ENCODE peak calls at places on chromosomes 2 and 18, in nine cellular contexts. One of them, this sample, is unnamed.

GRCh38 chr18:31369478-31369877 is 7.1 kb upstream of the DSG4 start:
- DNase-seq in GM10248: no peak
- DNase-seq in A549: no peak
- DNase-seq in uterus: no peak
- DNase-seq in astrocyte of the spinal cord: no peak
- DNase-seq in HFFc6: no peak
- DNase-seq in glutamatergic neuron: no peak
- DNase-seq in Peyer's patch: no peak
- DNase-seq in cardiac muscle cell: no peak
- DNase-seq in this sample: no peak

GRCh38 chr18:13159579-13159978 is 59.0 kb upstream of the LDLRAD4 start:
- DNase-seq in GM10248: peak
- DNase-seq in A549: peak
- DNase-seq in uterus: no peak
- DNase-seq in astrocyte of the spinal cord: peak
- DNase-seq in HFFc6: peak
- DNase-seq in glutamatergic neuron: no peak
- DNase-seq in Peyer's patch: no peak
- DNase-seq in cardiac muscle cell: peak
- DNase-seq in this sample: peak

GRCh38 chr18:31225668-31226067 is 63.0 kb upstream of the DSC1 start:
- DNase-seq in GM10248: no peak
- DNase-seq in A549: no peak
- DNase-seq in uterus: no peak
- DNase-seq in astrocyte of the spinal cord: peak
- DNase-seq in HFFc6: no peak
- DNase-seq in glutamatergic neuron: no peak
- DNase-seq in Peyer's patch: no peak
- DNase-seq in cardiac muscle cell: peak
- DNase-seq in this sample: no peak

GRCh38 chr2:218405365-218406208 is 5.9 kb downstream of the CTDSP1 start:
- DNase-seq in GM10248: no peak
- DNase-seq in A549: no peak
- DNase-seq in uterus: peak
- DNase-seq in astrocyte of the spinal cord: no peak
- DNase-seq in HFFc6: no peak
- DNase-seq in glutamatergic neuron: no peak
- DNase-seq in Peyer's patch: peak
- DNase-seq in cardiac muscle cell: peak
- DNase-seq in this sample: peak

GRCh38 chr2:176251928-176252327 is 17.3 kb upstream of the MTX2 start:
- DNase-seq in GM10248: no peak
- DNase-seq in A549: no peak
- DNase-seq in uterus: no peak
- DNase-seq in astrocyte of the spinal cord: no peak
- DNase-seq in HFFc6: no peak
- DNase-seq in glutamatergic neuron: no peak
- DNase-seq in Peyer's patch: no peak
- DNase-seq in cardiac muscle cell: no peak
- DNase-seq in this sample: no peak

GRCh38 chr18:12868576-12868975 is 15.5 kb downstream of the PTPN2 start:
- DNase-seq in GM10248: no peak
- DNase-seq in A549: no peak
- DNase-seq in uterus: no peak
- DNase-seq in astrocyte of the spinal cord: no peak
- DNase-seq in HFFc6: no peak
- DNase-seq in glutamatergic neuron: no peak
- DNase-seq in Peyer's patch: no peak
- DNase-seq in cardiac muscle cell: no peak
- DNase-seq in this sample: no peak

GRCh38 chr2:144550916-144551315 is 31.0 kb upstream of the ZEB2 start:
- DNase-seq in GM10248: no peak
- DNase-seq in A549: no peak
- DNase-seq in uterus: no peak
- DNase-seq in astrocyte of the spinal cord: no peak
- DNase-seq in HFFc6: peak
- DNase-seq in glutamatergic neuron: no peak
- DNase-seq in Peyer's patch: no peak
- DNase-seq in cardiac muscle cell: no peak
- DNase-seq in this sample: no peak

GRCh38 chr2:219508933-219509779 is 5.1 kb upstream of the ASIC4 start:
- DNase-seq in GM10248: no peak
- DNase-seq in A549: no peak
- DNase-seq in uterus: no peak
- DNase-seq in astrocyte of the spinal cord: no peak
- DNase-seq in HFFc6: no peak
- DNase-seq in glutamatergic neuron: no peak
- DNase-seq in Peyer's patch: no peak
- DNase-seq in cardiac muscle cell: no peak
- DNase-seq in this sample: no peak

GRCh38 chr2:200617089-200618050 is 31.6 kb downstream of the AOX1 start:
- DNase-seq in GM10248: no peak
- DNase-seq in A549: no peak
- DNase-seq in uterus: no peak
- DNase-seq in astrocyte of the spinal cord: no peak
- DNase-seq in HFFc6: no peak
- DNase-seq in glutamatergic neuron: no peak
- DNase-seq in Peyer's patch: no peak
- DNase-seq in cardiac muscle cell: no peak
- DNase-seq in this sample: no peak

GRCh38 chr2:200616656-200617055 is 30.8 kb downstream of the AOX1 start:
- DNase-seq in GM10248: no peak
- DNase-seq in A549: no peak
- DNase-seq in uterus: no peak
- DNase-seq in astrocyte of the spinal cord: no peak
- DNase-seq in HFFc6: no peak
- DNase-seq in glutamatergic neuron: no peak
- DNase-seq in Peyer's patch: no peak
- DNase-seq in cardiac muscle cell: no peak
- DNase-seq in this sample: no peak

GRCh38 chr2:200618051-200618419 is 32.2 kb downstream of the AOX1 start:
- DNase-seq in GM10248: no peak
- DNase-seq in A549: no peak
- DNase-seq in uterus: no peak
- DNase-seq in astrocyte of the spinal cord: no peak
- DNase-seq in HFFc6: no peak
- DNase-seq in glutamatergic neuron: no peak
- DNase-seq in Peyer's patch: no peak
- DNase-seq in cardiac muscle cell: no peak
- DNase-seq in this sample: no peak

GRCh38 chr2:200615247-200615646 is 29.4 kb downstream of the AOX1 start:
- DNase-seq in GM10248: no peak
- DNase-seq in A549: peak
- DNase-seq in uterus: no peak
- DNase-seq in astrocyte of the spinal cord: peak
- DNase-seq in HFFc6: peak
- DNase-seq in glutamatergic neuron: no peak
- DNase-seq in Peyer's patch: no peak
- DNase-seq in cardiac muscle cell: no peak
- DNase-seq in this sample: no peak

DNA sequence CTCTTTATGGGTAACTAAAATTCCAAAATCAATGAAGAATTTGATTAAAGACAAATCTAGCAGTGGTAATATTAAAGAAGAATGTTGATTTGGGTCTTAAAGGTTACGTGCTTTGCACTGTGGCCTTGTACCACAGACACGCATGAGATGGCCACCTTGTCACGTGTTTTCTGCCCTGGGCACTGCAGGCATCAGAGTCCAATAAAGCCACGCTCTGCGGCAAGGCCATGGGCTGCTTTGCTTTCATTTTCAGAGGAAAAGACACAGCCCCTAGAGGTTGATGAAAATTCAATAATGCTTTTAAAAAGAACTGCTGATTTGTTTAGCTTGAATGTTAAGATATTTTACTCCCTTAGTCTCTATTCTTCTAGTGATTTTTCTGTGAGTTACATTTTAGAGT is 30.4 kb downstream of the AOX1 start:
- DNase-seq in GM10248: no peak
- DNase-seq in A549: no peak
- DNase-seq in uterus: no peak
- DNase-seq in astrocyte of the spinal cord: no peak
- DNase-seq in HFFc6: peak
- DNase-seq in glutamatergic neuron: no peak
- DNase-seq in Peyer's patch: no peak
- DNase-seq in cardiac muscle cell: no peak
- DNase-seq in this sample: no peak
- TF ChIP-seq CTCF in GM10248: no peak
- TF ChIP-seq CTCF in A549: no peak
- TF ChIP-seq CTCF in uterus: no peak
- TF ChIP-seq CTCF in astrocyte of the spinal cord: no peak
- TF ChIP-seq CTCF in HFFc6: peak
- TF ChIP-seq CTCF in glutamatergic neuron: no peak
- TF ChIP-seq CTCF in Peyer's patch: no peak
- TF ChIP-seq CTCF in cardiac muscle cell: no peak
- TF ChIP-seq CTCF in this sample: no peak

DNA sequence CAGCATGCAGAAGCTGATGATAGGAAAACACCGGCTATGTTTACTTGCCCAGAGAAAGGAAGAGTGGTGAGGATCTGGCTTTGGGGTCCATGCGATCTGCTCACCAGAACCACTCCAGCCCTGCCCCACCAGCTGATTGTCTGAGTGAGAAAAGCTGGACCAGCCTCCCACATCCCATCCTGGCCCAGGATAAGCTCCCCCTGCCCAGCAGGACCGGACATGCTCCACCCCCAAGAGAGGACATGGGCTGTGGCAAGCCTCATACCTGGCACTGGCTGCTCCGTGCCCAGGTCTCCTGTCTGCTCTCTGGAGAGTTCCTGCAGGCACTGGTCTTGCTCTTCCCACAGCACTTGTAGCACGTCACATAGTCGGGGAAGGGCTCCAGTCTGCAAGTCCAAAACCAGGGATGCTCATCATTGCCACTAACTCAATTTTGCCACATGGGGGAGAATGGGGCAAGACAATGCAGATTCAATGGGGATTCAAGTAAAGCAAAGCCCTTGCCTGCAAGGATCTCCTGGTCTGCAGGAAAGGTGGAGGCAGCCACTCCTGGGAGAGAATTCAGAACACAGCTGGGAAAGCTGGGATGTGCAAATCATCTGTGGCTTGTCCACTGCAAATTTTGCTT is 30.0 kb downstream of the SCTR start:
- DNase-seq in GM10248: no peak
- DNase-seq in A549: no peak
- DNase-seq in uterus: no peak
- DNase-seq in astrocyte of the spinal cord: no peak
- DNase-seq in HFFc6: no peak
- DNase-seq in glutamatergic neuron: no peak
- DNase-seq in Peyer's patch: no peak
- DNase-seq in cardiac muscle cell: no peak
- DNase-seq in this sample: no peak
- TF ChIP-seq CTCF in GM10248: no peak
- TF ChIP-seq CTCF in A549: no peak
- TF ChIP-seq CTCF in uterus: no peak
- TF ChIP-seq CTCF in astrocyte of the spinal cord: peak
- TF ChIP-seq CTCF in HFFc6: peak
- TF ChIP-seq CTCF in glutamatergic neuron: no peak
- TF ChIP-seq CTCF in Peyer's patch: no peak
- TF ChIP-seq CTCF in cardiac muscle cell: no peak
- TF ChIP-seq CTCF in this sample: no peak

GRCh38 chr2:188294547-188294946 is 2.9 kb downstream of the GULP1 start:
- DNase-seq in GM10248: no peak
- DNase-seq in A549: no peak
- DNase-seq in uterus: no peak
- DNase-seq in astrocyte of the spinal cord: peak
- DNase-seq in HFFc6: no peak
- DNase-seq in glutamatergic neuron: no peak
- DNase-seq in Peyer's patch: no peak
- DNase-seq in cardiac muscle cell: no peak
- DNase-seq in this sample: no peak

GRCh38 chr2:188292446-188293239 is 969 bp downstream of the GULP1 start:
- DNase-seq in GM10248: no peak
- DNase-seq in A549: peak
- DNase-seq in uterus: peak
- DNase-seq in astrocyte of the spinal cord: peak
- DNase-seq in HFFc6: peak
- DNase-seq in glutamatergic neuron: peak
- DNase-seq in Peyer's patch: peak
- DNase-seq in cardiac muscle cell: peak
- DNase-seq in this sample: peak

GRCh38 chr2:188291142-188291616 is 495 bp upstream of the GULP1 start:
- DNase-seq in GM10248: no peak
- DNase-seq in A549: peak
- DNase-seq in uterus: no peak
- DNase-seq in astrocyte of the spinal cord: peak
- DNase-seq in HFFc6: no peak
- DNase-seq in glutamatergic neuron: no peak
- DNase-seq in Peyer's patch: peak
- DNase-seq in cardiac muscle cell: peak
- DNase-seq in this sample: peak

GRCh38 chr2:188293601-188294482 is 2.2 kb downstream of the GULP1 start:
- DNase-seq in GM10248: no peak
- DNase-seq in A549: peak
- DNase-seq in uterus: peak
- DNase-seq in astrocyte of the spinal cord: peak
- DNase-seq in HFFc6: peak
- DNase-seq in glutamatergic neuron: peak
- DNase-seq in Peyer's patch: peak
- DNase-seq in cardiac muscle cell: peak
- DNase-seq in this sample: peak

DNA sequence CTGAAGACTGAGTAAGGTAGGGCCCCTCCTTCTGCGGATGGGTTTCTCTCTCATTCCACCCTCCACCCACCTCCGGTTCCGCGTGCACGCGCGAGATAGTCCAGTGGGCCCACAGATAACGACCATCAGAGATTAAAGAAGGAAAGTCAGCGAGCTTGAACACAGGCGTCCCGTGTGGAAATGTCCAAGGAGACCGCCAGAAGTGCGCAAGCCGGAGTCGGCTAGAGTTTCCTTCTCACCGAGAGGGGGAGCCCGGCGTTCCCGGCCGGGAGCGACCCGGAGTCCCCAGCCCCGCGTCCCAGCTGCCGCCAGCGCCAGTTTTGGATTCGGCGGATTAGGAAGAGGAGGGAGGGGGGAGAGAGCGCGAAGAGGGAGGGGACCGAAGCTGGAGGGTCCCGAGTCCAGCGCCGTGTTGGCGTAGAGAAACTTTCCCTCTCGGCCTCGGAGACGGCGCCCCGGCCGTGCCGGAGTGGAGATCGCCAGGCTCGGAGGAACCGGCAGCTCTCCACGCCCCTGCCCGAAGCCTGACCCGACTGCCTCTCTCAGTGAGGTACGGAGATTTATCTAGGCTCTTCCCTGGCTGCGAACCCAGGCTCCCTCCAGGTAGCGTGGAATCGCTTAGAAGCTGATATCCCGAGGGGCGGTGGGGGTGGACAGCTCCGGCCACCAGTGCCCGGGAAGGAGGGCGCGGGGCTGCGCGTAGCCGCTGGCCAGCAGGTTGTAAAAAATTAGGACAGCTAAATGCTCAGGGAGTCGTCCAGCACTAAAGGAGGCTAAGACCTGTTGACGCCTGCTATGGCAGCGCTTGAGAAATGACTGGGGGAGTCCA is at the start of gene GULP1:
- DNase-seq in GM10248: peak
- DNase-seq in A549: peak
- DNase-seq in uterus: peak
- DNase-seq in astrocyte of the spinal cord: peak
- DNase-seq in HFFc6: peak
- DNase-seq in glutamatergic neuron: peak
- DNase-seq in Peyer's patch: peak
- DNase-seq in cardiac muscle cell: peak
- DNase-seq in this sample: peak
- TF ChIP-seq CTCF in GM10248: peak
- TF ChIP-seq CTCF in A549: peak
- TF ChIP-seq CTCF in uterus: peak
- TF ChIP-seq CTCF in astrocyte of the spinal cord: peak
- TF ChIP-seq CTCF in HFFc6: peak
- TF ChIP-seq CTCF in glutamatergic neuron: peak
- TF ChIP-seq CTCF in Peyer's patch: peak
- TF ChIP-seq CTCF in cardiac muscle cell: peak
- TF ChIP-seq CTCF in this sample: peak

GRCh38 chr2:185531721-185532120 is 206.9 kb upstream of the FSIP2 start:
- DNase-seq in GM10248: no peak
- DNase-seq in A549: no peak
- DNase-seq in uterus: no peak
- DNase-seq in astrocyte of the spinal cord: no peak
- DNase-seq in HFFc6: no peak
- DNase-seq in glutamatergic neuron: no peak
- DNase-seq in Peyer's patch: no peak
- DNase-seq in cardiac muscle cell: no peak
- DNase-seq in this sample: no peak

DNA sequence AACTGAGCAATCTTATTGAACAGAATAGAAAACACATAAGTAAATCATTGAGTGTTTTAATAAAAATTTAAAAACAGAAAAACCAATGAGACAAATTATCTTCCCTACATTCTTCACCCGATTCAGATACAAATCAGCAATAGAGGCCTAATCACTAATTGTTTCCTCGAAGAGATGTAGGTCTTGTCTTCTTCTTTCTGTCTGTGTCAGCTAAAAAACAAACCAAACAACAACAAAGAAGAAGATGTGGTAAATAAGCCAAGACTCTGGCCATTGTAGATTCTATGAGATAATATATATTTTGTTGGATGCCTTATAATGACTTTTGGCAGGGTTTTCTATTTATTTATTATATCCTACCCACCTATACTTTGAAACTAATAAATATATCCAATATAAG is 200.9 kb upstream of the FSIP2 start:
- DNase-seq in GM10248: no peak
- DNase-seq in A549: no peak
- DNase-seq in uterus: no peak
- DNase-seq in astrocyte of the spinal cord: no peak
- DNase-seq in HFFc6: no peak
- DNase-seq in glutamatergic neuron: no peak
- DNase-seq in Peyer's patch: no peak
- DNase-seq in cardiac muscle cell: no peak
- DNase-seq in this sample: no peak
- TF ChIP-seq CTCF in GM10248: no peak
- TF ChIP-seq CTCF in A549: no peak
- TF ChIP-seq CTCF in uterus: no peak
- TF ChIP-seq CTCF in astrocyte of the spinal cord: no peak
- TF ChIP-seq CTCF in HFFc6: no peak
- TF ChIP-seq CTCF in glutamatergic neuron: no peak
- TF ChIP-seq CTCF in Peyer's patch: no peak
- TF ChIP-seq CTCF in cardiac muscle cell: no peak
- TF ChIP-seq CTCF in this sample: no peak

This sample was measured in endothelial cell.